ENCODE peak calls at places on chromosomes 2 and 18, in five cellular contexts. E, K, Y, M and V are unnamed samples.

GRCh38 chr18:58960946-58961722 is 96.5 kb downstream of the ZNF532 start:
- DNase-seq in K (no peak), Y (no peak), E (no peak), M (no peak), V (no peak)

GRCh38 chr2:203462308-203462707 is 72.8 kb downstream of the RAPH1 start:
- DNase-seq in K (no peak), E (no peak), Y (no peak), M (no peak), V (no peak)

GRCh38 chr2:70888925-70889715 is 46.6 kb upstream of the ATP6V1B1 start:
- DNase-seq in M (peak), E (no peak), K (no peak), Y (no peak), V (no peak)

GRCh38 chr2:26561918-26562810 is 79.0 kb downstream of the CIB4 start:
- DNase-seq in M (no peak), Y (peak), E (no peak), K (peak), V (peak)

GRCh38 chr2:38711558-38711957 is 39.6 kb downstream of the SRSF7 start:
- DNase-seq in K (no peak), M (no peak), E (no peak), Y (no peak), V (no peak)

GRCh38 chr2:38444247-38444646 is 67.2 kb upstream of the ATL2 start:
- DNase-seq in Y (no peak), K (no peak), M (no peak), E (peak), V (no peak)

GRCh38 chr2:221502270-221502973 is 69.7 kb downstream of the EPHA4 start:
- DNase-seq in E (peak), K (no peak), Y (no peak), M (no peak), V (no peak)

GRCh38 chr18:26457611-26458350 is 90.6 kb downstream of the KCTD1 start:
- DNase-seq in M (peak), Y (peak), E (no peak), K (no peak), V (no peak)

GRCh38 chr2:161077367-161078210 is 82.6 kb upstream of the TANK start:
- DNase-seq in M (no peak), K (no peak), Y (no peak), E (peak), V (no peak)

GRCh38 chr2:159128191-159128590 is 158.3 kb downstream of the WDSUB1 start:
- DNase-seq in Y (no peak), M (no peak), E (no peak), K (no peak), V (no peak)

GRCh38 chr2:9138507-9139085 is 68.0 kb upstream of the ASAP2 start:
- DNase-seq in K (no peak), Y (peak), E (no peak), M (peak), V (peak)

GRCh38 chr18:10336749-10337148 is 117.7 kb upstream of the APCDD1 start:
- DNase-seq in E (no peak), Y (no peak), M (no peak), K (no peak), V (no peak)

GRCh38 chr18:69992776-69993175 is 45.1 kb upstream of the CD226 start:
- DNase-seq in K (no peak), M (no peak), Y (no peak), E (peak), V (no peak)

GRCh38 chr18:22286576-22286975 is 117.2 kb downstream of the GATA6 start:
- DNase-seq in M (no peak), E (no peak), K (no peak), Y (no peak), V (peak)

GRCh38 chr2:216683846-216684245 is 11.5 kb downstream of the IGFBP5 start:
- DNase-seq in M (no peak), Y (no peak), E (peak), K (peak), V (no peak)

GRCh38 chr2:138997849-138998517 is 217.8 kb upstream of the NXPH2 start:
- DNase-seq in Y (no peak), E (no peak), M (no peak), K (no peak), V (no peak)

GRCh38 chr2:73982140-73982617 is 2.5 kb upstream of the TET3 start:
- DNase-seq in M (no peak), K (no peak), Y (no peak), E (peak), V (peak)

GRCh38 chr2:241894056-241894641 is 24.6 kb downstream of the RTP5 start:
- DNase-seq in Y (no peak), M (no peak), E (no peak), K (no peak), V (no peak)

GRCh38 chr18:42517896-42518295 is 562.9 kb downstream of the PIK3C3 start:
- DNase-seq in E (no peak), Y (no peak), M (no peak), K (no peak), V (no peak)

GRCh38 chr2:7449287-7449686 is 532.1 kb downstream of the RNF144A start:
- DNase-seq in E (no peak), Y (no peak), K (no peak), M (no peak), V (no peak)

GRCh38 chr2:179939282-179939681 is 67.8 kb downstream of the CWC22 start:
- DNase-seq in E (no peak), K (no peak), M (no peak), Y (no peak), V (no peak)

GRCh38 chr2:86070868-86071267 is 34.8 kb downstream of the POLR1A start:
- DNase-seq in Y (no peak), M (no peak), K (no peak), E (no peak), V (no peak)

GRCh38 chr2:216389565-216389964 is 17.3 kb upstream of the MARCHF4 start:
- DNase-seq in Y (no peak), M (no peak), E (peak), K (no peak), V (no peak)

GRCh38 chr2:227234432-227234831 is 70.0 kb downstream of the COL4A3 start:
- DNase-seq in M (no peak), K (no peak), E (no peak), Y (no peak), V (no peak)

GRCh38 chr2:178579006-178579405 is 98.7 kb downstream of the PLEKHA3 start:
- DNase-seq in M (no peak), E (peak), K (no peak), Y (no peak), V (no peak)

GRCh38 chr2:55224761-55225261 is 7.3 kb downstream of the CLHC1 start:
- DNase-seq in M (no peak), E (no peak), Y (no peak), K (no peak), V (no peak)

GRCh38 chr2:84854835-84855234 is 26.0 kb downstream of the TRABD2A start:
- DNase-seq in M (no peak), Y (no peak), K (no peak), E (no peak), V (no peak)

GRCh38 chr18:46321954-46322353 is 217.8 kb downstream of the HAUS1 start:
- DNase-seq in Y (no peak), M (no peak), K (no peak), E (no peak), V (no peak)

GRCh38 chr2:10909050-10909995 is 2.4 kb upstream of the KCNF1 start:
- DNase-seq in M (peak), Y (peak), E (no peak), K (peak), V (peak)

GRCh38 chr2:221095381-221095780 is 476.7 kb downstream of the EPHA4 start:
- DNase-seq in Y (no peak), M (no peak), E (no peak), K (no peak), V (no peak)

GRCh38 chr2:129492528-129492927 is 486.9 kb upstream of the RAB6C start:
- DNase-seq in E (no peak), Y (no peak), K (no peak), M (no peak), V (no peak)

GRCh38 chr2:179837408-179837807 is 24.0 kb downstream of the ZNF385B start:
- DNase-seq in M (no peak), E (peak), Y (no peak), K (peak), V (no peak)

GRCh38 chr2:29819570-29819969 is 101.8 kb downstream of the ALK start:
- DNase-seq in Y (no peak), M (no peak), E (no peak), K (no peak), V (no peak)

GRCh38 chr2:18268400-18268799 is 292.1 kb downstream of the RDH14 start:
- DNase-seq in K (no peak), Y (no peak), E (peak), M (no peak), V (peak)

GRCh38 chr2:190607014-190607597 is 41.8 kb upstream of the NAB1 start:
- DNase-seq in Y (peak), K (no peak), E (peak), M (no peak), V (no peak)

GRCh38 chr2:190600293-190601103 is 48.4 kb upstream of the NAB1 start:
- DNase-seq in K (no peak), M (no peak), Y (no peak), E (no peak), V (no peak)

GRCh38 chr2:190599546-190600220 is 49.2 kb upstream of the NAB1 start:
- DNase-seq in M (no peak), K (no peak), Y (no peak), E (no peak), V (no peak)

GRCh38 chr2:190599073-190599472 is 49.8 kb upstream of the NAB1 start:
- DNase-seq in M (no peak), K (no peak), Y (no peak), E (no peak), V (no peak)

DNA sequence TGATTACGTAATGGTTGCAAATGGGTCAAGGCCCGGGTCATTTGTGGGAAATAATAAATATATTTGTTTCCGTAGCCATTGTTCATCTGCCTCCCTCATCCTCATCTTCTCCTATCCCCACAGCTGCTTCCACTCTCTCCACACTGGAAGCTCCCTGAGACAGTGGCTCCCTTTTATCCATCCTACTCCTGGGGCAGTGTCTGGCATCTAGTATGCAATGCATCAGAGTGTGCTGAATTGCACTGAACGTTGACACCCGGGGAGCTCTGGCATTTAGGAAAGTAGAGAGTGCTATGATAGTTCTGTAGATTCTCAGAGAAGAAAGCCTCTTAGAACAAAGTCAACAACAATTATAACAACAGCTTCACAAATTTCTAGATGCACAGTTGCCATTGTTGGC is 45.5 kb upstream of the NAB1 start:
- DNase-seq in Y (no peak), K (no peak), E (no peak), M (no peak), V (no peak)
- TF ChIP-seq MAFK in Y (no peak), K (no peak), E (no peak), M (no peak), V (no peak)

GRCh38 chr2:144208924-144209323 is 311.0 kb downstream of the ZEB2 start:
- DNase-seq in K (no peak), M (no peak), E (no peak), Y (no peak), V (no peak)

GRCh38 chr2:144211065-144211464 is 308.9 kb downstream of the ZEB2 start:
- DNase-seq in Y (no peak), K (no peak), E (no peak), M (no peak), V (no peak)

GRCh38 chr2:144210076-144210475 is 309.8 kb downstream of the ZEB2 start:
- DNase-seq in M (no peak), Y (no peak), E (no peak), K (no peak), V (no peak)

GRCh38 chr2:144213797-144214196 is 306.1 kb downstream of the ZEB2 start:
- DNase-seq in K (no peak), E (no peak), Y (no peak), M (no peak), V (no peak)

GRCh38 chr2:144211826-144212225 is 308.1 kb downstream of the ZEB2 start:
- DNase-seq in K (no peak), M (no peak), Y (no peak), E (no peak), V (no peak)
- TF ChIP-seq MAFK in K (no peak), M (no peak), Y (no peak), E (no peak), V (no peak)

DNA sequence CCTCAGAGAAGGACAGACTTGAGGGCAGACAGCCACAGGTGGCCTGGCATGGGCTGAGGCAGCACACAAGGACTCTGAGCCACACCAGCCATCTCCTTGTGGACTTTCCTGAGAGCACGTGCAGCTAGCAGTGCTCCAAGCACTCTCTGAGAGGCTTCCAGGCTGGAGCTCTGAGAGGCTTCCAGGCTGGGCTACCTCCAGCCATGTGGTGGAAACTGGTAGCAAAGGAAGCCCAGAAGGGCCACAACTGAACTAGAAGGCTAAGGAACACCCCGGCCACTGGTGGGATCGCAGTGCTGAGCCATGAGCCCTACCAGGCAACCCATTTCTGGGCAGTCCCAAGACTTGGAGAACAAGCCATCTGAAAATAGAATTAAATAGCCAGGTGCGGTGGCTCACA is 39.5 kb downstream of the BCL11A start:
- DNase-seq in E (no peak), M (peak), K (no peak), Y (no peak), V (no peak)
- TF ChIP-seq MAFK in E (no peak), M (no peak), K (no peak), Y (no peak), V (no peak)

GRCh38 chr2:232365621-232366321 is 12.8 kb upstream of the ALPP start:
- DNase-seq in E (peak), M (no peak), Y (peak), K (peak), V (peak)
- TF ChIP-seq MAFK in E (no peak), M (no peak), Y (no peak), K (no peak), V (no peak)

GRCh38 chr2:133713049-133713580 is 144.9 kb upstream of the NCKAP5 start:
- DNase-seq in K (no peak), E (no peak), M (no peak), Y (no peak), V (no peak)

GRCh38 chr2:133712369-133712768 is 144.1 kb upstream of the NCKAP5 start:
- DNase-seq in Y (no peak), E (no peak), K (no peak), M (no peak), V (no peak)

GRCh38 chr2:133710613-133711012 is 142.3 kb upstream of the NCKAP5 start:
- DNase-seq in E (peak), Y (no peak), K (no peak), M (no peak), V (no peak)

GRCh38 chr2:133711806-133712205 is 143.5 kb upstream of the NCKAP5 start:
- DNase-seq in M (no peak), K (no peak), E (no peak), Y (no peak), V (no peak)

DNA sequence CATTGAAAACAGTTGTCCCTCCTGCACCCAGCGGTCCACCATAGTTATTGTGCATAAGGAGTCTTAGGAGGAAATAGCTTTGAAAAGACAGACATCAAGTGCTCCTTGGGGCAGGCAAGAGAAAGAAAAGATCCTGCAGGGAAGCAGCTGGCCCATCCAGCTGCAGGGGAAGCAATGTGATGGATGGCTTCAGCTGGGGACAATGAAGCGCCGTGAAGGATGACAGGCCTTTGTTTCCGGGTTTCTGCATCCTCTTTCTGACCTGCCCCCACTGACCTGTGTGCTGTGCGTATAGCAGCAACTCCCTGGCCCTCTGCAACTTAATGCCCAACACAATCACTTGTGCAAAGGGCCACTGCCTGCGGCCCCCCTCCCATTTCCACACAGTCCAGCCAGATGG is 143.0 kb upstream of the NCKAP5 start:
- DNase-seq in M (no peak), E (no peak), Y (no peak), K (no peak), V (no peak)
- TF ChIP-seq MAFK in M (no peak), E (no peak), Y (no peak), K (no peak), V (no peak)

GRCh38 chr2:101718993-101719571 is 21.6 kb downstream of the MAP4K4 start:
- DNase-seq in E (peak), M (no peak), K (no peak), Y (no peak), V (no peak)
- TF ChIP-seq MAFK in E (no peak), M (no peak), K (no peak), Y (no peak), V (no peak)

GRCh38 chr2:2291500-2292260 is 39.4 kb downstream of the MYT1L start:
- DNase-seq in M (peak), E (no peak), K (no peak), Y (peak), V (peak)
- TF ChIP-seq MAFK in M (no peak), E (no peak), K (no peak), Y (no peak), V (no peak)

GRCh38 chr18:51458861-51459260 is 261.4 kb upstream of the MEX3C start:
- DNase-seq in E (no peak), Y (no peak), K (no peak), M (no peak), V (no peak)

GRCh38 chr18:51448949-51449348 is 251.5 kb upstream of the MEX3C start:
- DNase-seq in K (no peak), E (no peak), M (no peak), Y (no peak), V (no peak)

GRCh38 chr18:51447943-51448342 is 250.5 kb upstream of the MEX3C start:
- DNase-seq in K (no peak), M (no peak), Y (no peak), E (no peak), V (no peak)

DNA sequence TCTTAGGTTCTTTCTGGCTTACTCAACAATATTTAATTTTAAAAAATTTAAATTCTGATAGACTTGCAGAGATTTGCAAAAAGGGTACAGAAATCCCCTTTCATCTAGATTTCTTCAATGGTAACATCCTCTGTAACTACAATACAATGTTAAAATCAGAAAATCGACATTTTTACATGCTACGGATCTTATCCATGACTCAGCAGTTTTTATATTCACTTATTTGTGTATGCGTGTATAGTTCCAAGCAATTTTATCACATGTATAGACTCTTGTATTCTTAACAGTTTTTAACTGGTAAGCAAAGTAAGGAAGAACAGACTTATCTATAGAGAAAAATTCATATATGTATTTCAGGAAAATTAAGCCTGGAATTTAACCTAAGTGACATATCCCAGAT is 256.1 kb upstream of the MEX3C start:
- DNase-seq in Y (no peak), M (no peak), K (no peak), E (no peak), V (no peak)
- TF ChIP-seq MAFK in Y (peak), M (peak), K (peak), E (peak), V (peak)

GRCh38 chr2:82636411-82637020 is 1822.6 kb downstream of the SUCLG1 start:
- DNase-seq in Y (no peak), M (no peak), E (no peak), K (no peak), V (no peak)
- TF ChIP-seq MAFK in Y (no peak), M (no peak), E (no peak), K (no peak), V (no peak)